ENCODE peak calls at places on chromosomes 7 and 10, in five cellular contexts. E is RWPE1, B is sigmoid colon, A is endothelial cell, O is left ventricle myocardium inferior. P is an unnamed sample.

GRCh38 chr10:100470367-100470766 is 7.6 kb downstream of the WNT8B start:
- DNase-seq in O (no peak), B (no peak), A (no peak), E (peak; percentile 25), P (no peak)

GRCh38 chr10:84308481-84309304 is 19.7 kb upstream of the CCSER2 start:
- DNase-seq in A (no peak), E (no peak), O (peak; percentile 44), B (no peak), P (peak; percentile 23)

GRCh38 chr10:121088524-121088923 is 237.4 kb downstream of the WDR11 start:
- DNase-seq in E (peak; percentile 39), O (no peak), B (no peak), A (peak; percentile 49), P (peak; percentile 46)

GRCh38 chr10:118865998-118866778 is 111.4 kb upstream of the CACUL1 start:
- DNase-seq in B (no peak), A (no peak), O (no peak), E (no peak), P (peak; percentile 35)

GRCh38 chr10:84683550-84683949 is 355.2 kb downstream of the CCSER2 start:
- DNase-seq in E (no peak), O (no peak), B (no peak), A (no peak), P (no peak)

GRCh38 chr10:129548534-129549130 is 81.6 kb downstream of the MGMT start:
- DNase-seq in A (no peak), O (no peak), E (no peak), B (no peak), P (no peak)

GRCh38 chr10:47243791-47244190 is 56.2 kb upstream of the GDF10 start:
- DNase-seq in B (peak; percentile 79), E (no peak), A (no peak), O (no peak), P (no peak)

GRCh38 chr10:114697061-114697598 is 39.1 kb upstream of the ABLIM1 start:
- DNase-seq in O (peak; percentile 82), A (no peak), B (no peak), E (peak; percentile 69), P (no peak)

GRCh38 chr10:615583-616152 is 73.8 kb downstream of the DIP2C start:
- DNase-seq in O (no peak), B (no peak), A (no peak), E (no peak), P (no peak)

GRCh38 chr7:24783731-24784130 is 26.5 kb upstream of the GSDME start:
- DNase-seq in A (no peak), O (no peak), E (no peak), B (no peak), P (no peak)

GRCh38 chr10:129710510-129710847 is 243.4 kb downstream of the MGMT start:
- DNase-seq in A (no peak), B (no peak), O (no peak), E (no peak), P (no peak)

GRCh38 chr7:19177269-19177668 is 32.0 kb upstream of the FERD3L start:
- DNase-seq in O (no peak), A (no peak), B (no peak), E (no peak), P (no peak)

GRCh38 chr10:76868088-76868949 is 769.3 kb downstream of the KCNMA1 start:
- DNase-seq in O (no peak), B (no peak), A (no peak), E (no peak), P (no peak)

GRCh38 chr7:152333134-152333533 is 102.7 kb downstream of the KMT2C start:
- DNase-seq in B (no peak), O (no peak), A (no peak), E (no peak), P (no peak)

GRCh38 chr10:36677170-36677768 is 448.1 kb upstream of the ANKRD30A start:
- DNase-seq in B (no peak), A (no peak), E (no peak), O (no peak), P (no peak)

GRCh38 chr7:47561715-47562446 is 20.0 kb downstream of the TNS3 start:
- DNase-seq in O (no peak), E (no peak), B (no peak), A (no peak), P (no peak)

GRCh38 chr7:30247546-30248386 is 36.6 kb upstream of the ZNRF2 start:
- DNase-seq in A (no peak), B (no peak), O (no peak), E (no peak), P (no peak)

GRCh38 chr7:2622869-2623697 is 8.7 kb upstream of the TTYH3 start:
- DNase-seq in E (no peak), B (no peak), A (no peak), O (no peak), P (no peak)

GRCh38 chr10:32114500-32114899 is 58.3 kb upstream of the KIF5B start:
- DNase-seq in A (no peak), B (no peak), O (no peak), E (no peak), P (no peak)

GRCh38 chr10:74544106-74544505 is 282.3 kb upstream of the KAT6B start:
- DNase-seq in A (no peak), E (no peak), O (no peak), B (no peak), P (no peak)

GRCh38 chr10:97442277-97442676 is 3.5 kb downstream of the EXOSC1 start:
- DNase-seq in E (no peak), O (no peak), A (no peak), B (no peak), P (no peak)

GRCh38 chr10:91201213-91201996 is 19.1 kb upstream of the PCGF5 start:
- DNase-seq in E (no peak), O (no peak), A (no peak), B (no peak), P (no peak)

GRCh38 chr10:77771851-77772250 is 134.2 kb upstream of the KCNMA1 start:
- DNase-seq in E (no peak), O (no peak), A (no peak), B (no peak), P (no peak)

GRCh38 chr7:51303142-51303525 is 13.5 kb downstream of the COBL start:
- DNase-seq in E (no peak), A (no peak), B (no peak), O (no peak), P (no peak)

GRCh38 chr7:2821161-2821841 is 22.8 kb downstream of the GNA12 start:
- DNase-seq in E (peak; percentile 77), O (no peak), A (no peak), B (peak; percentile 49), P (no peak)

GRCh38 chr10:23342213-23342884 is 2.2 kb downstream of the C10orf67 start:
- DNase-seq in B (no peak), E (no peak), O (no peak), A (no peak), P (no peak)

GRCh38 chr7:85595639-85596268 is 408.9 kb upstream of the SEMA3D start:
- DNase-seq in A (no peak), O (no peak), B (no peak), E (no peak), P (no peak)

GRCh38 chr10:86349940-86350630 is 16.5 kb downstream of the GRID1 start:
- DNase-seq in E (no peak), O (no peak), B (no peak), A (no peak), P (no peak)

GRCh38 chr10:86347856-86348255 is 18.7 kb downstream of the GRID1 start:
- DNase-seq in O (no peak), E (no peak), A (no peak), B (peak; percentile 42), P (peak; percentile 2)

GRCh38 chr10:86349474-86349873 is 17.1 kb downstream of the GRID1 start:
- DNase-seq in O (no peak), A (peak; percentile 69), B (no peak), E (no peak), P (peak; percentile 74)

GRCh38 chr10:86346794-86347665 is 19.6 kb downstream of the GRID1 start:
- DNase-seq in B (peak; percentile 41), E (no peak), A (no peak), O (no peak), P (peak; percentile 18)

DNA sequence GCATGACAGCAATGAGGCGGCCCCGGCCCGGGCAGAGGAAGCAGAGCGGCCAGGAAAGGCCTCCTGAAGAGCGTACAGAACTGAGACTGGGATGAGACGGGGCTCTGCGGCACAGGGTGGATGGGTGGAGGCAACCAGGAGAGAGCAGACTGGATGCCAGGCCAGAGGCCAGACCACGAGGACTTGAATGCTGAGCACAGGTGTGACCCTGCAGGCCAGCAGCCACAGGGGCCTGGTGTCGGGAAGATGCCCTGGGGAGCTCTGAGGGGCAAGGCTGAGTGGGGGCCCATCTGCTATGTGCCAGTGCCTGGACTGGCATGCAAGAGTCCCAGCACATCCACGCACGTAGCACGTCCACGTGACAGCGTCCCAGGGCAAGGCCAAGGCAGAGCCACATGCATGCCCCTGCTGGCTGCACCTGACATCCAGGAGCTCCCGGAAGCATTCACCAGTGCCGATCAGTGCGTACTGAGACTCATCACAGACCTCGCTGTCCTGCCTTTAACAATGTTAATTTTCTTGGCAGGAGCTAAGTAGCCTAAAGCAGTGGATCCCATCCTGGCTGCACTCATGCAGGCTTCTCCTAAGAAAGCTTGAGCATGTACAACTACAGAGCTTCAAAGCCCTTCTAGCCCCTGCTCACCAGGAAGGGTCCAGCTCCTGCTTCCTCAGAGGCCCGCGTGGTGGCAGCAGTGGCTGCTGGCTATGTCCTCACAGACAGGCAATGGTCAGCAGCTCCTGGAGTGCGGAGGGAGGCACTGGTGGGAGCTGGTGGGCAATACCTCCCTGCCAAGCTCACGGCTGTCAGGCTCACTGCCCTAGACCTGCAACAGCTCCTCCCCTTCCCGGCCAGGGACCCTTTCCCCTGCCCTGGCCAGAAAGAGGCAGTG is 18.0 kb downstream of the GRID1 start:
- DNase-seq in E (no peak), B (peak; percentile 46), O (no peak), A (no peak), P (peak; percentile 68)
- TF ChIP-seq CTCF in E (no peak), B (no peak), O (peak; percentile 49), A (no peak), P (peak; percentile 59)

GRCh38 chr10:70233109-70233938 is at the start of gene PPA1:
- DNase-seq in A (peak; percentile 99), B (peak; percentile 99), E (peak; percentile 100), O (peak; percentile 99), P (peak; percentile 99)
- TF ChIP-seq CTCF in A (no peak), B (no peak), E (peak; percentile 19), O (peak; percentile 27), P (peak; percentile 35)

DNA sequence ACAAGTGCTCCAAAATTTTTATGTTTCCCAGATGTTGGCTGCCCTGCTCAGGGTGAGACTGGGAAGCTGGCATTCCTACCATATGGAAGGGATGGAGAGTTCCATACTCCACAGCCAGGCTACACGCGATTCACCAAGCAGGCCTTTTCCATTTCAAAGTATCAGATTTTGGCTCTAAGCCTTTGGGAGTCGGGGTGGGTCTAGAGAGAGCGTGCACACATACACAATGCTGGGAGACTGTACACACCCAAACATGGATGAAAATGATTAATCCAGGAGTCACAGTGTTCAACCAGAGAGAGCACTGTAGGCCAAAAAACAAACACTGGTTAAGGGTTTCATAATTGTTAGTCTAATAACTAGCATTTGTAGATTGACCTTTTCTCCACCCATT is 295.0 kb downstream of the BICC1 start:
- DNase-seq in E (peak; percentile 45), O (no peak), B (no peak), A (no peak), P (no peak)
- TF ChIP-seq CTCF in E (no peak), O (no peak), B (no peak), A (no peak), P (no peak)

DNA sequence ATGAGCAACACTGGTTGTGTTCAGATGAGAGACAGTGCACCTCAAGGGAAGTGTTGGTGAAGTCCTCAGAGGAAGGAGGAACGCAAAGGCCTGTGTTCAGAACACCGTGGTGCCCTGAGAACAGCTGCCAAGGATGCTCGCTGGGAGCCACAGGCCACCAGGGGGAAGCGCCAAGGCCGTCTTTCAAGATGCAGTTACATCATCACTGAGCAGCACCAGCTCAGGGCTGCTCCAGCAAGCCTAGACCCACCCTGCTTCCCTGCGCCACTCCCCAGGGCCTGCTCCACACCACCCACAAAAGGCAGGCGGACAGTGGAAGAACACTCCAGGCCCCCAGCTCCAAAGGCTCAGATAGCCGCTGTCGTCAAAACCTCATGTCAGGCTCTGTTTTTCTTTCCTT is 378.8 kb downstream of the DPP6 start:
- DNase-seq in B (no peak), E (no peak), O (no peak), A (no peak), P (no peak)
- TF ChIP-seq CTCF in B (no peak), E (no peak), O (no peak), A (no peak), P (peak; percentile 13)

P was measured in BE2C.